ENCODE peak calls at places on chromosomes 3 and 15, in ten cellular contexts. K, J, C, P, H, Y, G, D, M and B are unnamed samples.
A peak's percentile ranks its signal among the peaks of the same experiment; 100 is the strongest.

GRCh38 chr15:67109141-67110034 is 44.0 kb downstream of the SMAD3 start:
- DNase-seq in K (no peak), J (peak; percentile 83), C (no peak), P (no peak), H (no peak), Y (no peak), G (peak; percentile 65), D (peak; percentile 99), M (no peak), B (no peak)

GRCh38 chr3:59886790-59887189 is 837.0 kb upstream of the CFAP20DC start:
- DNase-seq in K (no peak), J (no peak), C (no peak), P (no peak), H (no peak), Y (no peak), G (no peak), D (no peak), M (no peak), B (no peak)

GRCh38 chr3:186515115-186515514 is 29.1 kb downstream of the CRYGS start:
- DNase-seq in K (peak; percentile 59), J (peak; percentile 68), C (no peak), P (no peak), H (no peak), Y (peak; percentile 16), G (no peak), D (no peak), M (no peak), B (peak; percentile 82)

GRCh38 chr3:11331101-11331500 is 58.9 kb downstream of the ATG7 start:
- DNase-seq in K (no peak), J (no peak), C (no peak), P (no peak), H (no peak), Y (no peak), G (no peak), D (peak; percentile 37), M (no peak), B (no peak)

GRCh38 chr15:62594017-62594416 is 428.9 kb upstream of the C2CD4B start:
- DNase-seq in K (no peak), J (no peak), C (peak; percentile 61), P (no peak), H (no peak), Y (no peak), G (no peak), D (no peak), M (no peak), B (no peak)

GRCh38 chr3:149339931-149340309 is 6.5 kb upstream of the TM4SF18 start:
- DNase-seq in K (no peak), J (no peak), C (peak; percentile 98), P (peak; percentile 88), H (peak; percentile 74), Y (no peak), G (peak; percentile 46), D (peak; percentile 99), M (no peak), B (no peak)

GRCh38 chr3:81395739-81396138 is 365.7 kb downstream of the GBE1 start:
- DNase-seq in K (no peak), J (no peak), C (no peak), P (no peak), H (no peak), Y (no peak), G (no peak), D (no peak), M (peak; percentile 85), B (no peak)

GRCh38 chr15:66390670-66391069 is 4.0 kb downstream of the MAP2K1 start:
- DNase-seq in K (peak; percentile 38), J (peak; percentile 55), C (no peak), P (peak; percentile 63), H (no peak), Y (no peak), G (peak; percentile 23), D (no peak), M (no peak), B (peak; percentile 69)

GRCh38 chr15:43998607-43999006 is 171.8 kb downstream of the WDR76 start:
- DNase-seq in K (no peak), J (no peak), C (no peak), P (no peak), H (no peak), Y (no peak), G (peak; percentile 55), D (peak; percentile 34), M (no peak), B (no peak)

GRCh38 chr3:147391726-147392082 is 14.6 kb downstream of the ZIC4 start:
- DNase-seq in K (no peak), J (no peak), C (no peak), P (no peak), H (no peak), Y (no peak), G (no peak), D (no peak), M (no peak), B (no peak)
- H3K4me3 ChIP-seq in K (no peak overlapping the region), J (no peak overlapping the region), C (no peak overlapping the region), P (no peak overlapping the region), H (peak overlapping the region; percentile 20), Y (no peak overlapping the region), G (no peak overlapping the region), D (peak overlapping the region; percentile 44), M (peak overlapping the region; percentile 81), B (no peak overlapping the region)

DNA sequence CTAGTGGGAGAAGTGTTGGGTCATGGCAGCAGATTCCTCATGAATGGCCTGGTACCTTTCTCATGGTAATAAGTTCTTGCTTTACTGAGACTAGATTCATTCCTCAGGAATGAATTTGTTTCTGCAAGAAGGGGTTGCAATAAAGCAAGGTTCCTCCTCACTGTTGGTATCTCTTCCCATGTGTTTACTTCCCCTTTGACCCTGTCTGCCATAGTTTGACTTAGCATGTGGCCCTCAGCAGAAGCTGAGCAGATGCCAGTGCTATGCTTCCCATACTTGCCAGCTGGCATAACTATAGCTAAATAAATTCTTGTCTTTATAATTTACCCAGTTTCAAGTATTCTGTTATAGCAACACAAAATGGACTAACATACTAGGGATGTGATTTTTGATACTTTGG is 163.6 kb upstream of the COL8A1 start:
- DNase-seq in K (no peak), J (no peak), C (no peak), P (no peak), H (no peak), Y (no peak), G (no peak), D (peak; percentile 49), M (no peak), B (no peak)
- H3K4me3 ChIP-seq in K (no peak overlapping the region), J (no peak overlapping the region), C (no peak overlapping the region), P (no peak overlapping the region), H (no peak overlapping the region), Y (no peak overlapping the region), G (no peak overlapping the region), D (no peak overlapping the region), M (no peak overlapping the region), B (no peak overlapping the region)

GRCh38 chr15:34753236-34753894 is 1.4 kb downstream of the GJD2 start:
- DNase-seq in K (no peak), J (no peak), C (no peak), P (peak; percentile 44), H (no peak), Y (no peak), G (no peak), D (peak; percentile 25), M (no peak), B (peak; percentile 16)
- H3K4me3 ChIP-seq in K (no peak overlapping the region), J (no peak overlapping the region), C (no peak overlapping the region), P (no peak overlapping the region), H (no peak overlapping the region), Y (no peak overlapping the region), G (no peak overlapping the region), D (no peak overlapping the region), M (peak overlapping the region; percentile 94), B (no peak overlapping the region)

GRCh38 chr3:66392966-66393485 is 107.8 kb downstream of the LRIG1 start:
- DNase-seq in K (no peak), J (no peak), C (no peak), P (no peak), H (no peak), Y (no peak), G (no peak), D (no peak), M (no peak), B (no peak)
- H3K4me3 ChIP-seq in K (peak overlapping the region; percentile 44), J (no peak overlapping the region), C (no peak overlapping the region), P (no peak overlapping the region), H (no peak overlapping the region), Y (peak overlapping the region; percentile 16), G (no peak overlapping the region), D (no peak overlapping the region), M (no peak overlapping the region), B (peak overlapping the region; percentile 44)

DNA sequence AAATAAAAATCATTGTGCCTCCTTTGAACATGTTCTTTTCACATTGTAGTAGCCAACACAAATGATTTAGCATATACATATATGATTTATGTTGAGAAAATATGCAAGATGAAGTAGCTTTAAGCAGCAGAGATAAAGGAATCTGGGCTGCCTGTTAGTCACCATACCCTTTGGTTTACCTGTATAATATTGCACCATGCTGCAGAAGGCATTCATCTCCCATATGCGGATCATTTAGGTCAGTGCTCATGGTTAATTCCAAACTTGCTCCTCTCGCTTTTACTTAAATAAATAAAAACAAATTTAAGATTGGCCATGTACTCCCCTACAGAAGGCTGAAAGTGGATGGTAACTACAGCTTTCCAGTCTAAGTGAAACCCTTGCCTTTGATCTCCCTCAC is 86.7 kb upstream of the TBL1XR1 start:
- DNase-seq in K (no peak), J (no peak), C (peak; percentile 54), P (peak; percentile 17), H (no peak), Y (no peak), G (no peak), D (no peak), M (no peak), B (no peak)
- H3K4me3 ChIP-seq in K (no peak overlapping the region), J (no peak overlapping the region), C (no peak overlapping the region), P (no peak overlapping the region), H (no peak overlapping the region), Y (no peak overlapping the region), G (no peak overlapping the region), D (no peak overlapping the region), M (no peak overlapping the region), B (peak overlapping the region; percentile 11)

GRCh38 chr3:113896930-113897329 is 50.9 kb upstream of the ZDHHC23 start:
- DNase-seq in K (no peak), J (no peak), C (no peak), P (no peak), H (no peak), Y (no peak), G (no peak), D (no peak), M (no peak), B (no peak)
- H3K4me3 ChIP-seq in K (no peak overlapping the region), J (no peak overlapping the region), C (peak overlapping the region; percentile 49), P (peak overlapping the region; percentile 67), H (peak overlapping the region; percentile 27), Y (no peak overlapping the region), G (no peak overlapping the region), D (no peak overlapping the region), M (no peak overlapping the region), B (no peak overlapping the region)

DNA sequence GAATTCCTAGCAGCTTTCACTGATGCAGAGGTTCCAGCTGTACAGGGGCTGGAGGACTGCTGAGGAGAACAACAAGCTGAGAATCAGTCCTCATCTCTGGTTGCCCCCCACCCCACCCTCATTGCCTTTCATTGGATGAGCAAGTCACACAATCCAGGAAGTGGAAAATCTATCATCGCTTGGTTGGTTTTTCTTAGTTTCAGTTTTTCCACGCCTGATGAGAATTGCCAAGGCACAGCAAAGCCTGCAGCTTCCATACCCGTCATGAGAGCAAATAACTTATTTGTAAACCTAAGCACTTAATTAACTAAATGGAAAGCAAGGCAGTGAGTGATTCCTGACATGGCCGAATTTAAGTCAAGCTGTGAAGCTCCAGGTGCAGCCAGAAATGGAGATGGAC is 21.4 kb upstream of the LIPC start:
- DNase-seq in K (peak; percentile 19), J (no peak), C (no peak), P (no peak), H (no peak), Y (peak; percentile 27), G (no peak), D (no peak), M (no peak), B (peak; percentile 39)
- H3K4me3 ChIP-seq in K (peak overlapping the region; percentile 26), J (peak overlapping the region; percentile 20), C (no peak overlapping the region), P (no peak overlapping the region), H (no peak overlapping the region), Y (peak overlapping the region; percentile 37), G (no peak overlapping the region), D (peak overlapping the region; percentile 34), M (no peak overlapping the region), B (no peak overlapping the region)